ENCODE peak calls at places on chromosome 12, in six cellular contexts. E, N, X, R, G and A are unnamed samples. For H3K4me1, the result is how much of the 10 kb centered on the place peaks cover.

GRCh38 chr12:90004319-90005074 is 295.9 kb upstream of the ATP2B1 start:
- DNase-seq in N (no peak), E (peak), X (no peak), G (no peak), R (no peak), A (no peak)

GRCh38 chr12:120724720-120725119 is 906 bp upstream of the ACADS start:
- DNase-seq in G (no peak), N (no peak), R (no peak), E (no peak), X (no peak), A (no peak)

GRCh38 chr12:81759215-81759991 is at the start of gene PPFIA2:
- DNase-seq in N (peak), R (no peak), G (no peak), E (peak), X (peak), A (no peak)

GRCh38 chr12:66087365-66087943 is 43.1 kb downstream of the LLPH start:
- DNase-seq in N (peak), X (peak), E (peak), R (peak), G (peak), A (peak)

GRCh38 chr12:6784292-6784691 is 5.0 kb upstream of the CD4 start:
- DNase-seq in N (no peak), X (no peak), R (no peak), E (no peak), G (no peak), A (no peak)

GRCh38 chr12:127343941-127344340 is 923.0 kb upstream of the TMEM132C start:
- DNase-seq in R (no peak), N (peak), X (no peak), E (no peak), G (peak), A (no peak)

GRCh38 chr12:4202482-4202881 is 71.1 kb upstream of the CCND2 start:
- DNase-seq in N (no peak), E (no peak), R (no peak), G (no peak), X (no peak), A (no peak)

GRCh38 chr12:48681416-48681737 is 661 bp downstream of the KANSL2 start:
- DNase-seq in N (peak), G (peak), R (no peak), E (no peak), X (peak), A (no peak)

GRCh38 chr12:46160981-46161690 is 107.7 kb downstream of the SLC38A1 start:
- DNase-seq in R (no peak), N (no peak), E (no peak), G (no peak), X (no peak), A (no peak)

GRCh38 chr12:13536219-13536910 is 339.8 kb downstream of the EMP1 start:
- DNase-seq in R (no peak), G (no peak), X (no peak), E (no peak), N (no peak), A (no peak)

GRCh38 chr12:18072723-18073122 is 17.3 kb downstream of the RERGL start:
- DNase-seq in E (no peak), N (no peak), R (no peak), G (no peak), X (no peak), A (no peak)

GRCh38 chr12:123266679-123267277 is 4.9 kb downstream of the CDK2AP1 start:
- DNase-seq in X (no peak), E (no peak), R (no peak), N (no peak), G (no peak), A (no peak)

GRCh38 chr12:48197967-48198618 is 5.0 kb downstream of the OR10AD1 start:
- DNase-seq in X (peak), N (peak), G (peak), R (peak), E (peak), A (peak)

GRCh38 chr12:118424883-118425282 is 48.5 kb downstream of the SUDS3 start:
- DNase-seq in N (no peak), G (peak), R (no peak), E (no peak), X (no peak), A (no peak)

GRCh38 chr12:68237523-68238070 is 12.0 kb upstream of the IL26 start:
- DNase-seq in G (no peak), X (no peak), E (peak), R (no peak), N (peak), A (no peak)

GRCh38 chr12:80504389-80505153 is 60.5 kb downstream of the PTPRQ start:
- DNase-seq in R (no peak), E (no peak), G (no peak), N (no peak), X (no peak), A (no peak)

GRCh38 chr12:11171953-11172675 is 1.1 kb downstream of the SMIM10L1 start:
- DNase-seq in N (peak), R (no peak), X (peak), G (no peak), E (peak), A (no peak)

GRCh38 chr12:9794484-9795063 is 32.7 kb upstream of the KLRF1 start:
- DNase-seq in R (no peak), G (peak), N (no peak), E (no peak), X (no peak), A (no peak)

GRCh38 chr12:77064891-77065360 is 443 bp downstream of the E2F7 start:
- DNase-seq in N (no peak), X (no peak), E (no peak), G (no peak), R (no peak), A (no peak)

GRCh38 chr12:2418579-2418978 is 365.8 kb downstream of the CACNA1C start:
- DNase-seq in R (no peak), X (no peak), E (no peak), G (no peak), N (no peak), A (no peak)

GRCh38 chr12:70185301-70185700 is 57.9 kb upstream of the CNOT2 start:
- DNase-seq in E (no peak), N (no peak), G (peak), X (no peak), R (no peak), A (no peak)

GRCh38 chr12:6630696-6631095 is 5.1 kb downstream of the LPAR5 start:
- DNase-seq in G (no peak), R (no peak), X (no peak), E (no peak), N (no peak), A (no peak)

GRCh38 chr12:108638141-108638823 is 4.6 kb upstream of the SELPLG start:
- DNase-seq in G (no peak), X (no peak), R (no peak), N (no peak), E (no peak), A (no peak)
- TF ChIP-seq CTCF in G (no peak), X (no peak), R (no peak), N (no peak), E (peak), A (no peak)

GRCh38 chr12:130813949-130814348 is 25.1 kb downstream of the STX2 start:
- DNase-seq in E (no peak), R (no peak), N (no peak), G (no peak), X (no peak), A (no peak)

GRCh38 chr12:130813436-130813835 is 25.6 kb downstream of the STX2 start:
- DNase-seq in R (no peak), N (no peak), G (no peak), X (no peak), E (no peak), A (no peak)

GRCh38 chr12:130817804-130818203 is 21.2 kb downstream of the STX2 start:
- DNase-seq in N (no peak), E (no peak), X (no peak), R (no peak), G (no peak), A (no peak)

GRCh38 chr12:130816055-130816454 is 23.0 kb downstream of the STX2 start:
- DNase-seq in X (no peak), R (no peak), G (no peak), E (peak), N (no peak), A (no peak)

DNA sequence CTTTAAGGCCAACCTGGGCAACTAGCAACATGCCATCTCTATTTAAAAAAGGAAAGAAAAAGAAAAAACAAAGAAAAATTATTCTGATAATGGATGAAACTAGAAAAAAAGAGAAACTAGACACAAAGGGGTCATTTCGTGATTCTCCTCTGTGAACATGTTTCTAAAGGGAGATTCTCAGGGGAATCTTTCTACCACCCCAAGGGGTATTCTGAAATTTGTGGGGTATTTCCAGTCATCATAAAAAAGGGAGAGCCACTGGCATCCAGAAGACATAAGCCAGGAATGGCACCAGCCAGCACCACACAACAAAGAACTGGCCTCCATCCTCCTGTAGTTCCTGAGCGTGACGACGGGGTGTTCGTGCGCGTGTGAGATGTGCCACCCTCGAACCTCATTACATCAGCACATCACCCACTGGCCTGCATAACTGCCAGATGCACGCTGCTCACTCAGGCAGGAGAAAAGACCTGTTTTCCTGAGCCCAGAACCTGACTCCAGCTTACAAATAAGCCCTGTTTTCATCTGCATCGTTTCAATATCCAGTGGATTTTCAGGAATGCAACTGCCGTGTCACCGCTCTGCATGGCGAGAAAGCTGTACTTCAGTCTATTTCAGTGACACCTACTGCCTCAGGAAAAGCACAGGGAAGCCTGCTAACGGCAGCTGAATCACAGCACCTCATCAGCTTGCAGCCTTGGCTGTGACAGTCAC is 23.9 kb downstream of the STX2 start:
- DNase-seq in R (no peak), N (no peak), E (peak), X (no peak), G (no peak), A (no peak)
- H3K4me1 ChIP-seq in R (under half), N (under half), E (under half), X (under half), G (under half), A (under half)

GRCh38 chr12:110619534-110619953 is 5.6 kb downstream of the TCTN1 start:
- DNase-seq in G (peak), R (no peak), N (no peak), E (no peak), X (no peak), A (peak)

GRCh38 chr12:110615171-110615570 is 1.2 kb downstream of the TCTN1 start:
- DNase-seq in N (no peak), E (no peak), X (no peak), R (no peak), G (no peak), A (no peak)

GRCh38 chr12:110616471-110617115 is 2.7 kb downstream of the TCTN1 start:
- DNase-seq in N (no peak), X (no peak), E (no peak), R (no peak), G (no peak), A (no peak)

GRCh38 chr12:110613771-110614684 is at the start of gene TCTN1:
- DNase-seq in G (peak), X (peak), N (peak), R (peak), E (peak), A (peak)
- TF ChIP-seq CTCF in G (no peak), X (no peak), N (no peak), R (no peak), E (no peak), A (no peak)

GRCh38 chr12:104458645-104459555 is 2.2 kb downstream of the CHST11 start:
- DNase-seq in X (no peak), R (no peak), N (peak), E (peak), G (no peak), A (no peak)
- H3K4me1 ChIP-seq in X (under half), R (under half), N (under half), E (under half), G (under half), A (half or more)

GRCh38 chr12:116863275-116863767 is 17.9 kb downstream of the HRK start:
- DNase-seq in R (no peak), N (peak), E (no peak), X (peak), G (peak), A (no peak)
- TF ChIP-seq CTCF in R (peak), N (peak), E (peak), X (peak), G (peak), A (peak)

GRCh38 chr12:27733052-27733656 is 22.5 kb downstream of the MRPS35 start:
- DNase-seq in X (peak), R (no peak), E (peak), N (peak), G (peak), A (peak)
- H3K4me1 ChIP-seq in X (under half), R (under half), E (under half), N (under half), G (under half), A (under half)